ENCODE peak calls at places on chromosomes 16 and 17, in nine cellular contexts. P, U, E, D, N, I, B, A and O are unnamed samples.

GRCh38 chr17:14352139-14352538 is 51.3 kb downstream of the HS3ST3B1 start:
- DNase-seq in P (no peak), N (no peak), B (no peak), U (no peak), E (no peak), D (no peak), I (no peak), A (no peak), O (no peak)

GRCh38 chr16:17130733-17131132 is 340.0 kb downstream of the XYLT1 start:
- DNase-seq in A (no peak), I (no peak), D (no peak), U (no peak), B (no peak), E (no peak), N (no peak), P (no peak), O (no peak)

GRCh38 chr16:75860654-75861053 is 134.4 kb upstream of the CPHXL start:
- DNase-seq in P (no peak), N (peak; percentile 46), I (no peak), U (no peak), D (no peak), E (no peak), B (no peak), A (peak; percentile 15), O (peak; percentile 45)

GRCh38 chr16:88774544-88775393 is 10.3 kb downstream of the PIEZO1 start:
- DNase-seq in N (no peak), E (no peak), B (no peak), I (no peak), A (no peak), U (no peak), P (no peak), D (no peak), O (no peak)

GRCh38 chr17:47201168-47201567 is 8.0 kb upstream of the MYL4 start:
- DNase-seq in E (no peak), D (no peak), A (no peak), P (no peak), I (no peak), B (no peak), N (no peak), U (no peak), O (no peak)

GRCh38 chr17:11372692-11373091 is 131.7 kb downstream of the SHISA6 start:
- DNase-seq in E (no peak), D (no peak), N (no peak), B (no peak), P (no peak), I (no peak), U (no peak), A (no peak), O (no peak)

GRCh38 chr16:76910931-76911330 is 280.1 kb upstream of the MON1B start:
- DNase-seq in I (no peak), A (no peak), U (no peak), P (peak; percentile 60), D (peak; percentile 24), E (no peak), N (no peak), B (no peak), O (no peak)

GRCh38 chr16:9092282-9092962 is 978 bp downstream of the HAPSTR1 start:
- DNase-seq in B (no peak), N (peak; percentile 94), E (peak; percentile 42), U (peak; percentile 48), I (no peak), A (peak; percentile 72), D (no peak), P (no peak), O (peak; percentile 31)

GRCh38 chr17:7511108-7511507 is 26.9 kb downstream of the POLR2A start:
- DNase-seq in E (no peak), U (no peak), B (no peak), P (peak; percentile 21), N (no peak), D (no peak), I (no peak), A (no peak), O (no peak)

GRCh38 chr17:81510798-81511549 is 1.6 kb downstream of the ACTG1 start:
- DNase-seq in B (no peak), N (peak; percentile 89), A (no peak), P (no peak), D (no peak), U (peak; percentile 37), I (no peak), E (peak; percentile 39), O (peak; percentile 31)

GRCh38 chr17:52537368-52537767 is 378.9 kb upstream of the CA10 start:
- DNase-seq in D (no peak), N (no peak), A (no peak), U (no peak), E (no peak), B (no peak), I (no peak), P (no peak), O (no peak)

GRCh38 chr16:20051611-20052010 is 22.1 kb downstream of the GPR139 start:
- DNase-seq in U (no peak), A (no peak), N (no peak), P (no peak), B (no peak), I (no peak), E (no peak), D (no peak), O (no peak)

GRCh38 chr16:79469999-79470398 is 130.5 kb downstream of the MAF start:
- DNase-seq in N (no peak), E (peak; percentile 72), I (no peak), P (no peak), A (no peak), D (no peak), B (no peak), U (no peak), O (peak; percentile 26)

GRCh38 chr17:66200685-66201092 is 8.8 kb upstream of the CEP112 start:
- DNase-seq in N (no peak), A (no peak), I (no peak), D (peak; percentile 77), E (peak; percentile 59), B (no peak), P (peak; percentile 83), U (peak; percentile 61), O (peak; percentile 63)

DNA sequence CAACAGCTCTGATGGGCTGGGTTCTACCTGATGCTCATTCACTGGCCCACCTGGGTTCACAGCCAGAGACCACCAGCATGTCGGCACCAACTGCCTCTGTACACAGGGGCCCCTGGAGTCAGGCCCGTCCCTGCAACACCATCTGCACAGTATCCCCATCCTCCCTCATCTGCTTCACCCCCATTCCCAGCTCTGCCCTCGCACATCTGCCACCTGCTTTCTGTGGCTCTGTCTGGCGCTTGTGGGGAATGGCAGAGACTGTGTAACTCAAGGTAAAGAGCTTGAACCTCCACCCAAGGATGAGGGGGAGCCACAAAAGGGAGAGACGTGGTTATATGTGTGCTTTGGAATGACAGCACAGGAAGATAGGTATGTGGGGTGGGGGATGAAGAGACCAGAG is 27.2 kb downstream of the SMPD3 start:
- DNase-seq in I (peak; percentile 12), N (no peak), U (no peak), E (no peak), A (no peak), B (no peak), D (no peak), P (no peak), O (no peak)
- TF ChIP-seq POLR2A in I (no peak), N (no peak), U (no peak), E (no peak), A (no peak), B (no peak), D (no peak), P (no peak), O (no peak)

GRCh38 chr16:28291651-28292626 is at the start of gene SBK1:
- DNase-seq in B (peak; percentile 19), P (peak; percentile 38), A (peak; percentile 80), I (peak; percentile 61), N (peak; percentile 94), E (peak; percentile 81), U (peak; percentile 84), D (peak; percentile 92), O (peak; percentile 79)

GRCh38 chr16:28295213-28295612 is 2.9 kb downstream of the SBK1 start:
- DNase-seq in P (no peak), D (no peak), A (no peak), I (no peak), U (no peak), E (no peak), B (no peak), N (no peak), O (no peak)

GRCh38 chr16:28294201-28294600 is 1.9 kb downstream of the SBK1 start:
- DNase-seq in N (no peak), D (no peak), P (no peak), B (no peak), A (no peak), I (no peak), E (no peak), U (no peak), O (no peak)

GRCh38 chr16:28292731-28293588 is 635 bp downstream of the SBK1 start:
- DNase-seq in A (peak; percentile 40), I (no peak), N (peak; percentile 88), P (no peak), U (peak; percentile 48), B (no peak), E (peak; percentile 33), D (no peak), O (no peak)

DNA sequence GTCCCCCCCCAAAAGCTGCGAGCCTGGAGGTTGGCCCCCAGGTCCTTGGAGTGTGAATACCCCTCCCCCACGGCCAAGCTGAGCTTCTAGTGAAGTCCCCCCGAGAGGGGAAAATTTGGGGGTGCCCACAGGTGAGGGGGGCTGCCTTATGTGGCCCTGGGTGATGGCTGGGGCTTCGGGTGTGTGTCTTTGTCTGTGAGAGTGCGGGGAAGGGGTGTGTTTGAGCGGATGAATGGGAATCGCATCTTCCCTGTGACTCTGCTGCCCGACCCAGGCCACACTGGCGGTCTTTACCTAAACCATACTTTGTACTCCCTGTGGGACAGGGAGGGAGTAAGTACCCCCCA is 1.2 kb downstream of the SBK1 start:
- DNase-seq in I (no peak), B (no peak), A (no peak), P (no peak), N (no peak), U (no peak), D (no peak), E (no peak), O (no peak)
- H3K27ac ChIP-seq in I (no peak overlapping the region), B (no peak overlapping the region), A (no peak overlapping the region), P (no peak overlapping the region), N (peak overlapping the region; percentile 86), U (no peak overlapping the region), D (peak overlapping the region; percentile 87), E (no peak overlapping the region), O (no peak overlapping the region)

DNA sequence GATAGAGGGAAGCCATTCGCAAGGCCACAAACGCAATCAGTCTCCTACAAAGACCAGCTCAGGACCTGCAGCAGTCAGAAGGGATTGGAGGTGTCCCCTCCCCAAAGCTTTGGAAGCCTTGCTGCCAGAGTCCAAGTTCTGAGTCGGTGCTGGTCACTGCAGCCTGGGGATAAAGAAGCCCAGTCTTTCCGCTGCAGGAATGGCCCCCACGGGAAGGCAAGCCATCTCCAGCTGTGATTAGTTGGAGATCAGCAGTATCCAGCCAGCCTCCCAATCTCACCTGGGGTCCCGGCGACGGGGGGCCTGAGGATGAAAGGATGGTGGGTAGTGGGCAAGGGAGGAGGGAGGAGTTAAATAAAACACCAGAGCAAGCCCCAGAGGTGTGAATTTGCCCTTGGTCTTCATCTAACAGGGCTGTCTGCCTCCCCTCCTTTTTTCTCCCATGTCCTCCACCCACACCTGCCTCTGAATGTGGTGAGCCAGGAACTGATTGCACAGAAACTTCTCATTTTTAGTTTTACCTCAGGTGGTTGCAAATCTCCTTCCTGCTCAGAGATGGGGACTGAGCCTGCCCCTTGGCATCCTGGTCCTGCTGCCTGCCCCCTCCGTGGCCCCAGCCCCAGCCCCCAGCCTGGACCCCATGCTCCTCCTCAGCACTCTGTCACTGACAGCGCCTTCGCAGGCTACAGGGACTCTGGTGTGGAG is 262.8 kb upstream of the SDK2 start:
- DNase-seq in N (no peak), A (no peak), I (no peak), E (no peak), D (no peak), B (no peak), P (no peak), U (no peak), O (no peak)
- H3K4me3 ChIP-seq in N (no peak overlapping the region), A (no peak overlapping the region), I (no peak overlapping the region), E (no peak overlapping the region), D (no peak overlapping the region), B (no peak overlapping the region), P (no peak overlapping the region), U (no peak overlapping the region), O (no peak overlapping the region)

GRCh38 chr16:2428787-2429036 is 535 bp upstream of the CCNF start:
- DNase-seq in E (no peak), U (no peak), B (no peak), N (no peak), P (no peak), I (no peak), A (no peak), D (no peak), O (no peak)
- TF ChIP-seq POLR2A in E (no peak), U (no peak), B (no peak), N (no peak), P (no peak), I (no peak), A (no peak), D (no peak), O (no peak)